ENCODE peak calls at places on chromosomes 12 and 14, in five cellular contexts. G, T, S, Y and H are unnamed samples.

GRCh38 chr12:92543872-92544271 is 158.9 kb upstream of the PLEKHG7 start:
- DNase-seq in S (no peak), G (no peak), Y (no peak), T (no peak), H (no peak)

GRCh38 chr12:65828711-65829339 is 4.5 kb downstream of the HMGA2 start:
- DNase-seq in Y (no peak), T (no peak), S (no peak), G (no peak), H (no peak)

GRCh38 chr12:54641089-54641488 is 6.4 kb upstream of the LACRT start:
- DNase-seq in S (no peak), T (no peak), G (no peak), Y (no peak), H (no peak)

GRCh38 chr14:68099348-68100045 is 279.9 kb downstream of the RAD51B start:
- DNase-seq in S (no peak), Y (no peak), T (no peak), G (peak), H (no peak)

GRCh38 chr12:52091869-52092268 is 12.4 kb downstream of the SMIM41 start:
- DNase-seq in G (no peak), S (no peak), T (no peak), Y (peak), H (no peak)

GRCh38 chr12:109840349-109841073 is 7.3 kb upstream of the TRPV4 start:
- DNase-seq in G (no peak), T (peak), S (peak), Y (no peak), H (no peak)

GRCh38 chr12:34397591-34398365 is 375.5 kb downstream of the ALG10 start:
- DNase-seq in S (no peak), G (peak), T (peak), Y (peak), H (peak)

GRCh38 chr12:78698747-78699146 is 165.8 kb upstream of the SYT1 start:
- DNase-seq in T (no peak), G (no peak), S (peak), Y (no peak), H (no peak)

GRCh38 chr12:112716099-112717093 is 75.2 kb upstream of the RPH3A start:
- DNase-seq in S (peak), G (no peak), T (no peak), Y (peak), H (no peak)

GRCh38 chr12:46464863-46465262 is 92.3 kb upstream of the SLC38A2 start:
- DNase-seq in Y (no peak), T (no peak), G (no peak), S (no peak), H (no peak)

GRCh38 chr12:49328816-49329215 is 5.8 kb downstream of the TROAP start:
- DNase-seq in G (peak), Y (no peak), S (no peak), T (no peak), H (no peak)

GRCh38 chr12:53060721-53061276 is 10.9 kb downstream of the TNS2 start:
- DNase-seq in T (no peak), Y (no peak), G (peak), S (no peak), H (no peak)

GRCh38 chr14:23294734-23295561 is 7.7 kb downstream of the PPP1R3E start:
- DNase-seq in Y (peak), S (peak), T (peak), G (no peak), H (no peak)

GRCh38 chr14:106286697-106287290 is 760.4 kb downstream of the TMEM121 start:
- DNase-seq in G (no peak), S (peak), T (no peak), Y (peak), H (no peak)

GRCh38 chr12:47828967-47829482 is 9.3 kb upstream of the HDAC7 start:
- DNase-seq in T (peak), G (peak), S (peak), Y (peak), H (peak)
- TF ChIP-seq EP300 in T (no peak), G (no peak), S (no peak), Y (no peak), H (no peak)

GRCh38 chr14:72809063-72809462 is 84.8 kb downstream of the DPF3 start:
- DNase-seq in Y (no peak), T (no peak), G (no peak), S (no peak), H (peak)
- H3K27ac ChIP-seq in Y (no peak), T (no peak), G (no peak), S (no peak), H (no peak)

DNA sequence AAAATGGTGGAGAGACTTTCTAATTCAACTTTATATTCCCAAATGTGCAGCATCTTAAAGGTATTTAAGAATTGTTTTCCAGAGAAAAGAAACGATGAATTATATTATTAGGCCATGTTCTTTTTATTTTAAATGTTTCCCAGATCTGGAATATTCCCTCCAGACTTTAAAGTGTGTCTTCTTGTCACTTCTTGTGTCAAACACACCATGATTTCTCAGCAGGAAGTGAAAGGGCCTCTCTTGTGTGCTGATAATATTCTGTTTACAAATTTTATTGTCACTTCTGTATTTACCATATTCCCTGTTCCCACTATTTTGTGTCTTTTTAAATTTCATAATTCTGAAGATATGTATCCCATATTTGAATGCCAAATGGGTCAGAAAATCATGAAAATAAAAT is 455.0 kb upstream of the FLRT2 start:
- DNase-seq in S (no peak), T (no peak), Y (no peak), G (no peak), H (no peak)
- TF ChIP-seq EP300 in S (no peak), T (no peak), Y (no peak), G (no peak), H (no peak)

GRCh38 chr12:25994252-25994651 is 35.8 kb downstream of the RASSF8 start:
- DNase-seq in S (no peak), Y (no peak), T (no peak), G (no peak), H (no peak)

GRCh38 chr12:25996677-25997076 is 38.2 kb downstream of the RASSF8 start:
- DNase-seq in G (no peak), S (no peak), Y (no peak), T (no peak), H (no peak)

GRCh38 chr12:25995906-25996305 is 37.4 kb downstream of the RASSF8 start:
- DNase-seq in S (no peak), T (no peak), Y (no peak), G (no peak), H (no peak)

GRCh38 chr12:25994901-25995625 is 36.6 kb downstream of the RASSF8 start:
- DNase-seq in S (no peak), G (no peak), T (no peak), Y (no peak), H (no peak)

DNA sequence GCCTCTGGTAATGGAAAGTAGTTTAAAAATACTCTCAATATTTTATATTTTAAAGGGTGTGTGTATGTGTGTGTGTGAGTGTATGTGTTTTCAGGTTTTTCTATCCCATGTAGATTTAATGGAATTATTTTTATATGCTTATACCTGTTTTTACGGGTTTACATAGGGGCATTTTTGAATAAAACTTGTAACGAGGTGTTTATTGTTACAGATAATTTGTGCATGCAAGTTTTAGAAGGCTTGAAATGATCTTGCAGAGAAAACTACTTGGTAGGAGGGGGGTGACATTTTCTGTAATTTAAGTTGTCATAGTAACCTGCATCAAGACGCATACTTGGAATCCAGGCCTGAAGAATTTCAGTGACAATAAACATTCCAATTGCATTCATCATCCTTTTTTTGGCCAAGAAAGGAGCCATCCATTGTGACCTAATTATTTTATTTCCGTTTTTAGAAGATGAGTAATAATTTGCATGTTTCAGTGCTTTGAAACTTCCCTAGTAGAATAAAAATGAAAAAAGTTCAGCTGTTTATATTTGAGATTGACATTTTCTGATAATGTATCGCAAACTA is 39.0 kb downstream of the RASSF8 start:
- DNase-seq in T (no peak), Y (no peak), G (no peak), S (peak), H (no peak)
- H3K27ac ChIP-seq in T (peak), Y (peak), G (peak), S (no peak), H (no peak)

GRCh38 chr12:58588771-58589170 is 331.5 kb downstream of the LRIG3 start:
- DNase-seq in Y (no peak), S (no peak), T (no peak), G (no peak), H (no peak)

GRCh38 chr12:58596381-58596780 is 323.9 kb downstream of the LRIG3 start:
- DNase-seq in Y (no peak), G (no peak), T (no peak), S (peak), H (no peak)

GRCh38 chr12:58593557-58594304 is 326.6 kb downstream of the LRIG3 start:
- DNase-seq in S (no peak), T (no peak), Y (no peak), G (no peak), H (no peak)

DNA sequence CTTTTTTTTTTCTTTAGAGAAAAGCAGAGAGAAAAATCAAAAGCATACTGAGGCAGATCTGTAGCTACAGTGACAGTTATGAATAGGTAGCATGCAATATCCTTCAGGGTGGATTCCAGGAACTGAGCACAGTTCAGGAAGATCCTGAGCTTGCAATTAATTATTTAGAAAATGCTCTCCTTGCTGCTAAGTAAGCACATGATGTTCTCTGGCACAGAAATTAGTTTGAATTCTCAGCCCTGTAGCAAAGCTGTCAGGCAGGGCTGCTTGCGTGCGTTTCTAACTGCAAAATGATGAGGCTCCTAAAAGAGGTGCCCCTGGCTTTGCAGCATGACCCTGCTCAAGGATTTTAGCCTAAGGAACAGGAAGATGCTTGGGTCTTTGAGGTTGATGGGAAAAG is 327.5 kb downstream of the LRIG3 start:
- DNase-seq in S (no peak), Y (no peak), G (no peak), T (no peak), H (peak)
- TF ChIP-seq EP300 in S (no peak), Y (no peak), G (peak), T (peak), H (peak)

DNA sequence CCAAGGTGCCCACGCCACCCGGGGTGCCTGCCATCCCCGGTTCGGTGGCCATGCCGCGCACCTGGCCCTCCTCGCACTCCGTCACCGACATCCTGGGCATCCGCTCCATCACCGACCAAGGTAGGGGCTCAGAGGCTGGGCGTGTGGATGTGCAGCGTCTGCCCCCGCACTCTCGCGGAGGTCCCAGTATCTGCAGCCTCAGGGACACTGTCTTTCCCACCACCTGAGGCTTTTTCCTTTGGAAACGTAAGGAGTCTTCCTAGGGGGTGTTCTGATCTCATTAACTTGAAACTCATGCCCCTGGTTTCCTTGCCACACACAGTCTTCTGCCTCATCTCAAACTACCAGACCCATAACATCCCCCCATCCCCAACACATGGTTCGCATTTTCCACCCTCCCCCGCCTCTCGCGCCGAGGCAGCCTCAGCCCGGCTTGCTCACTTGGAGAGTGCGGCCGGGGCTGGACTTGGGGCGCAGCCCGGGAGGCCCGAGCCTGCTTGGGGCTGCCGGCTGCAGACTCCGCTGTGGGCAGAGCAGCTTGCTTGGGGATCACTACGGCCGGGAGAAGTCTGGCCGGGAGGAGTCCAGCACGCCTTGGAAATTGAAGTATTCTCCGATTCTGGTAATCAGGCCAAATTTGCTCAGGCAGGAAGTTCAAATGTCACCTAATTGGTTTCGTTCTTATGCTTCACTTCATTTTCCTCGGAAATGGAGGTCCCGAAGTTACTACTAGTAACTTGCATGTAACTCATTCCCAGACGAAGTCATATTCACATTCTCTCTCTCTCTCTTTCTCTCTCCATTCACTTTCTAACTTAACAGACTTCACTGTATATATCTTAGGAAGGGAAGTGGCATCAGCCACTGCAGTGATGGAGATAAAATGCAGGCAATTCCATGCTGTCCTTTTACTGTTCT is 2.0 kb downstream of the PAX9 start:
- DNase-seq in Y (no peak), T (no peak), G (no peak), S (no peak), H (no peak)
- H3K27ac ChIP-seq in Y (no peak), T (no peak), G (no peak), S (no peak), H (no peak)

GRCh38 chr12:10128687-10129086 is 1.3 kb downstream of the CLEC7A start:
- DNase-seq in S (no peak), Y (no peak), G (no peak), T (no peak), H (no peak)
- TF ChIP-seq EP300 in S (no peak), Y (no peak), G (no peak), T (no peak), H (no peak)

DNA sequence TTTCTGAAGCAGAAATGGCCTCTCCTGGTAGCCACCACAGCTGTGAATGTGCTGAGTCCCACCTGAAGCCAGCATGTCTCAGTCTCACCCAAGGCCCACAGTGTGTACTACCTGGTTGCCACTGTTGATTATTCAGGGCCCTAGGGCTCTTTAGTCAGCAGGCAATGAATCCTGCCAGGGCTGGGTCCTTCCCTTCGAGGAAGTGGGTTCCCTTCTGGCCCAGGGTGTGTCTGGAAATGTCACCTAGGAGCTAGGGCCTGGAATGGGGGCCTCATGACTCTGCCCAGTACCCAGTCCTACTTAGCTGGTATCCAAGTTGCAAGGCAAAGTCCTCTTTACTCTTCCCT is 207.4 kb downstream of the SYNE2 start:
- DNase-seq in T (peak), S (no peak), G (no peak), Y (no peak), H (no peak)
- H3K27ac ChIP-seq in T (peak), S (no peak), G (no peak), Y (no peak), H (no peak)